ENCODE peak calls at places on chromosomes 3 and 15, in seven cellular contexts. One of them, this sample, is unnamed.

GRCh38 chr3:171821778-171822358 is 11.6 kb upstream of the PLD1 start:
- DNase-seq in globus pallidus: no peak
- DNase-seq in HT-29: no peak
- DNase-seq in ELF-1: no peak
- DNase-seq in NCI-H2029: no peak
- DNase-seq in GM04503: no peak
- DNase-seq in CD4-positive, alpha-beta memory T cell: no peak
- DNase-seq in this sample: no peak

GRCh38 chr3:28924744-28925360 is 356.0 kb upstream of the RBMS3 start:
- DNase-seq in GM04503: no peak
- DNase-seq in HT-29: no peak
- DNase-seq in globus pallidus: no peak
- DNase-seq in ELF-1: no peak
- DNase-seq in CD4-positive, alpha-beta memory T cell: no peak
- DNase-seq in NCI-H2029: no peak
- DNase-seq in this sample: no peak

GRCh38 chr15:31352283-31352880 is 25.7 kb downstream of the KLF13 start:
- DNase-seq in ELF-1: no peak
- DNase-seq in HT-29: no peak
- DNase-seq in globus pallidus: no peak
- DNase-seq in CD4-positive, alpha-beta memory T cell: no peak
- DNase-seq in NCI-H2029: peak; percentile 14
- DNase-seq in GM04503: no peak
- DNase-seq in this sample: no peak

GRCh38 chr3:181103605-181104004 is 114.1 kb upstream of the DNAJC19 start:
- DNase-seq in ELF-1: peak; percentile 39
- DNase-seq in HT-29: peak; percentile 42
- DNase-seq in NCI-H2029: peak; percentile 78
- DNase-seq in CD4-positive, alpha-beta memory T cell: no peak
- DNase-seq in GM04503: no peak
- DNase-seq in globus pallidus: no peak
- DNase-seq in this sample: peak; percentile 13

GRCh38 chr3:128343287-128344045 is 123.2 kb downstream of the DNAJB8 start:
- DNase-seq in globus pallidus: no peak
- DNase-seq in ELF-1: peak; percentile 83
- DNase-seq in CD4-positive, alpha-beta memory T cell: no peak
- DNase-seq in GM04503: no peak
- DNase-seq in NCI-H2029: peak; percentile 75
- DNase-seq in HT-29: peak; percentile 90
- DNase-seq in this sample: peak; percentile 90

GRCh38 chr3:172707967-172708366 is 2.9 kb downstream of the NCEH1 start:
- DNase-seq in ELF-1: no peak
- DNase-seq in HT-29: no peak
- DNase-seq in CD4-positive, alpha-beta memory T cell: no peak
- DNase-seq in globus pallidus: no peak
- DNase-seq in NCI-H2029: no peak
- DNase-seq in GM04503: peak; percentile 61
- DNase-seq in this sample: no peak

GRCh38 chr15:33680336-33680735 is 288.0 kb upstream of the CHRM5 start:
- DNase-seq in ELF-1: no peak
- DNase-seq in NCI-H2029: no peak
- DNase-seq in HT-29: no peak
- DNase-seq in globus pallidus: no peak
- DNase-seq in GM04503: no peak
- DNase-seq in CD4-positive, alpha-beta memory T cell: no peak
- DNase-seq in this sample: no peak

GRCh38 chr3:10955694-10956453 is 36.7 kb upstream of the SLC6A1 start:
- DNase-seq in CD4-positive, alpha-beta memory T cell: no peak
- DNase-seq in HT-29: no peak
- DNase-seq in NCI-H2029: no peak
- DNase-seq in GM04503: no peak
- DNase-seq in globus pallidus: no peak
- DNase-seq in ELF-1: no peak
- DNase-seq in this sample: no peak

GRCh38 chr3:36804295-36805055 is 40.1 kb upstream of the DCLK3 start:
- DNase-seq in ELF-1: peak; percentile 48
- DNase-seq in HT-29: no peak
- DNase-seq in globus pallidus: no peak
- DNase-seq in CD4-positive, alpha-beta memory T cell: no peak
- DNase-seq in GM04503: no peak
- DNase-seq in NCI-H2029: peak; percentile 77
- DNase-seq in this sample: no peak

GRCh38 chr3:113035387-113035982 is 44.7 kb downstream of the GTPBP8 start:
- DNase-seq in GM04503: no peak
- DNase-seq in HT-29: peak; percentile 88
- DNase-seq in globus pallidus: peak; percentile 36
- DNase-seq in NCI-H2029: peak; percentile 62
- DNase-seq in ELF-1: peak; percentile 61
- DNase-seq in CD4-positive, alpha-beta memory T cell: peak; percentile 34
- DNase-seq in this sample: peak; percentile 49